ENCODE peak calls at places on chromosome X, in eight cellular contexts. One of them, this sample, is unnamed.

GRCh38 chrX:35561985-35562384 is 236.2 kb upstream of the MAGEB16 start:
- DNase-seq in CD8-positive, alpha-beta T cell: no peak
- DNase-seq in transverse colon: no peak
- DNase-seq in GM03348: no peak
- DNase-seq in EL: no peak
- DNase-seq in stimulated activated CD4-positive, alpha-beta T cell treated with anti-CD3 and anti-CD28 coated beads, Interleukin-1b, Interleukin-23, amount 100 ng/mL, for 24 hours: no peak
- DNase-seq in heart right ventricle: no peak
- DNase-seq in nephron progenitor cell: no peak
- DNase-seq in this sample: no peak

GRCh38 chrX:81528041-81528440 is 326.1 kb downstream of the SH3BGRL start:
- DNase-seq in nephron progenitor cell: no peak
- DNase-seq in EL: no peak
- DNase-seq in GM03348: no peak
- DNase-seq in stimulated activated CD4-positive, alpha-beta T cell treated with anti-CD3 and anti-CD28 coated beads, Interleukin-1b, Interleukin-23, amount 100 ng/mL, for 24 hours: no peak
- DNase-seq in CD8-positive, alpha-beta T cell: no peak
- DNase-seq in transverse colon: no peak
- DNase-seq in heart right ventricle: no peak
- DNase-seq in this sample: no peak

GRCh38 chrX:106897259-106897658 is 5.9 kb downstream of the RIPPLY1 start:
- DNase-seq in stimulated activated CD4-positive, alpha-beta T cell treated with anti-CD3 and anti-CD28 coated beads, Interleukin-1b, Interleukin-23, amount 100 ng/mL, for 24 hours: no peak
- DNase-seq in EL: peak
- DNase-seq in GM03348: no peak
- DNase-seq in transverse colon: no peak
- DNase-seq in CD8-positive, alpha-beta T cell: no peak
- DNase-seq in heart right ventricle: no peak
- DNase-seq in nephron progenitor cell: no peak
- DNase-seq in this sample: no peak

GRCh38 chrX:45758738-45759397 is 558.2 kb upstream of the DIPK2B start:
- DNase-seq in EL: peak
- DNase-seq in CD8-positive, alpha-beta T cell: peak
- DNase-seq in transverse colon: no peak
- DNase-seq in GM03348: no peak
- DNase-seq in heart right ventricle: no peak
- DNase-seq in stimulated activated CD4-positive, alpha-beta T cell treated with anti-CD3 and anti-CD28 coated beads, Interleukin-1b, Interleukin-23, amount 100 ng/mL, for 24 hours: no peak
- DNase-seq in nephron progenitor cell: no peak
- DNase-seq in this sample: no peak

GRCh38 chrX:150060406-150060805 is 122.1 kb upstream of the EOLA2 start:
- DNase-seq in CD8-positive, alpha-beta T cell: no peak
- DNase-seq in heart right ventricle: no peak
- DNase-seq in GM03348: no peak
- DNase-seq in transverse colon: no peak
- DNase-seq in nephron progenitor cell: no peak
- DNase-seq in stimulated activated CD4-positive, alpha-beta T cell treated with anti-CD3 and anti-CD28 coated beads, Interleukin-1b, Interleukin-23, amount 100 ng/mL, for 24 hours: no peak
- DNase-seq in EL: peak
- DNase-seq in this sample: no peak

GRCh38 chrX:42603016-42603415 is 174.9 kb downstream of the PPP1R2C start:
- DNase-seq in stimulated activated CD4-positive, alpha-beta T cell treated with anti-CD3 and anti-CD28 coated beads, Interleukin-1b, Interleukin-23, amount 100 ng/mL, for 24 hours: no peak
- DNase-seq in nephron progenitor cell: no peak
- DNase-seq in GM03348: no peak
- DNase-seq in EL: no peak
- DNase-seq in transverse colon: no peak
- DNase-seq in heart right ventricle: no peak
- DNase-seq in CD8-positive, alpha-beta T cell: no peak
- DNase-seq in this sample: no peak

GRCh38 chrX:133645251-133645650 is 230.0 kb upstream of the GPC4 start:
- DNase-seq in GM03348: peak
- DNase-seq in stimulated activated CD4-positive, alpha-beta T cell treated with anti-CD3 and anti-CD28 coated beads, Interleukin-1b, Interleukin-23, amount 100 ng/mL, for 24 hours: no peak
- DNase-seq in transverse colon: no peak
- DNase-seq in heart right ventricle: peak
- DNase-seq in CD8-positive, alpha-beta T cell: no peak
- DNase-seq in nephron progenitor cell: no peak
- DNase-seq in EL: no peak
- DNase-seq in this sample: no peak

GRCh38 chrX:1380672-1381233 is 11.2 kb downstream of the SLC25A6 start:
- DNase-seq in GM03348: no peak
- DNase-seq in nephron progenitor cell: no peak
- DNase-seq in CD8-positive, alpha-beta T cell: no peak
- DNase-seq in stimulated activated CD4-positive, alpha-beta T cell treated with anti-CD3 and anti-CD28 coated beads, Interleukin-1b, Interleukin-23, amount 100 ng/mL, for 24 hours: no peak
- DNase-seq in heart right ventricle: no peak
- DNase-seq in transverse colon: no peak
- DNase-seq in EL: peak
- DNase-seq in this sample: no peak

GRCh38 chrX:148601034-148601433 is 100.6 kb downstream of the AFF2 start:
- DNase-seq in heart right ventricle: no peak
- DNase-seq in transverse colon: no peak
- DNase-seq in stimulated activated CD4-positive, alpha-beta T cell treated with anti-CD3 and anti-CD28 coated beads, Interleukin-1b, Interleukin-23, amount 100 ng/mL, for 24 hours: no peak
- DNase-seq in nephron progenitor cell: no peak
- DNase-seq in CD8-positive, alpha-beta T cell: no peak
- DNase-seq in EL: no peak
- DNase-seq in GM03348: peak
- DNase-seq in this sample: peak

GRCh38 chrX:103613362-103613761 is 5.6 kb downstream of the TCEAL3 start:
- DNase-seq in transverse colon: no peak
- DNase-seq in heart right ventricle: no peak
- DNase-seq in nephron progenitor cell: no peak
- DNase-seq in CD8-positive, alpha-beta T cell: no peak
- DNase-seq in GM03348: no peak
- DNase-seq in stimulated activated CD4-positive, alpha-beta T cell treated with anti-CD3 and anti-CD28 coated beads, Interleukin-1b, Interleukin-23, amount 100 ng/mL, for 24 hours: no peak
- DNase-seq in EL: peak
- DNase-seq in this sample: no peak

GRCh38 chrX:86047174-86047991 is at the start of gene CHM:
- DNase-seq in EL: peak
- DNase-seq in stimulated activated CD4-positive, alpha-beta T cell treated with anti-CD3 and anti-CD28 coated beads, Interleukin-1b, Interleukin-23, amount 100 ng/mL, for 24 hours: peak
- DNase-seq in CD8-positive, alpha-beta T cell: peak
- DNase-seq in transverse colon: peak
- DNase-seq in nephron progenitor cell: peak
- DNase-seq in heart right ventricle: peak
- DNase-seq in GM03348: peak
- DNase-seq in this sample: peak

GRCh38 chrX:134671207-134671750 is 13.0 kb upstream of the PLAC1 start:
- DNase-seq in transverse colon: no peak
- DNase-seq in nephron progenitor cell: no peak
- DNase-seq in EL: peak
- DNase-seq in CD8-positive, alpha-beta T cell: no peak
- DNase-seq in heart right ventricle: no peak
- DNase-seq in stimulated activated CD4-positive, alpha-beta T cell treated with anti-CD3 and anti-CD28 coated beads, Interleukin-1b, Interleukin-23, amount 100 ng/mL, for 24 hours: no peak
- DNase-seq in GM03348: no peak
- DNase-seq in this sample: no peak

GRCh38 chrX:40552768-40553167 is 28.0 kb upstream of the ATP6AP2 start:
- DNase-seq in GM03348: peak
- DNase-seq in nephron progenitor cell: no peak
- DNase-seq in heart right ventricle: no peak
- DNase-seq in EL: peak
- DNase-seq in CD8-positive, alpha-beta T cell: no peak
- DNase-seq in stimulated activated CD4-positive, alpha-beta T cell treated with anti-CD3 and anti-CD28 coated beads, Interleukin-1b, Interleukin-23, amount 100 ng/mL, for 24 hours: no peak
- DNase-seq in transverse colon: no peak
- DNase-seq in this sample: no peak

This sample was measured in hepatocyte.